ENCODE peak calls at places on chromosome 13, in five cellular contexts. Q is cardiac fibroblast, K is upper lobe of left lung, Z is upper lobe of right lung, P is AG10803. W is an unnamed sample.

GRCh38 chr13:112053167-112053743 is 13.7 kb upstream of the SOX1 start:
- DNase-seq in P (no peak), Q (no peak), K (no peak), Z (no peak), W (no peak)

GRCh38 chr13:43072394-43072793 is 49.0 kb downstream of the DNAJC15 start:
- DNase-seq in K (no peak), Q (peak), Z (no peak), P (peak), W (peak)

GRCh38 chr13:85313761-85314503 is 485.3 kb downstream of the SLITRK6 start:
- DNase-seq in P (peak), K (no peak), Z (no peak), Q (no peak), W (peak)

GRCh38 chr13:97226788-97227627 is 4.9 kb downstream of the MBNL2 start:
- DNase-seq in Z (no peak), P (no peak), K (no peak), Q (peak), W (no peak)

GRCh38 chr13:98155475-98156111 is 12.7 kb downstream of the FARP1 start:
- DNase-seq in P (peak), Q (peak), K (no peak), Z (no peak), W (peak)

GRCh38 chr13:51643114-51643881 is 59.0 kb downstream of the WDFY2 start:
- DNase-seq in K (no peak), Z (no peak), P (peak), Q (peak), W (peak)

GRCh38 chr13:44259045-44260042 is 114.3 kb upstream of the SERP2 start:
- DNase-seq in K (no peak), P (peak), Z (peak), Q (peak), W (peak)

GRCh38 chr13:65594255-65594654 is 1635.9 kb downstream of the PCDH9 start:
- DNase-seq in Z (no peak), P (peak), K (no peak), Q (peak), W (peak)

GRCh38 chr13:23856008-23856750 is 33.0 kb downstream of the MIPEP start:
- DNase-seq in K (no peak), Q (no peak), Z (no peak), P (no peak), W (no peak)

GRCh38 chr13:107422421-107422820 is 792.9 kb downstream of the LIG4 start:
- DNase-seq in K (no peak), P (no peak), Z (no peak), Q (no peak), W (no peak)

GRCh38 chr13:95335667-95336066 is 34.4 kb upstream of the ABCC4 start:
- DNase-seq in P (no peak), K (no peak), Q (no peak), Z (no peak), W (no peak)

GRCh38 chr13:92143766-92144165 is 745.3 kb downstream of the GPC5 start:
- DNase-seq in Q (no peak), P (no peak), K (no peak), Z (no peak), W (no peak)

GRCh38 chr13:97858161-97858560 is 95.3 kb upstream of the IPO5 start:
- DNase-seq in K (no peak), Z (no peak), Q (no peak), P (peak), W (no peak)

GRCh38 chr13:113639661-113640262 is 18.2 kb downstream of the ATP4B start:
- DNase-seq in Z (peak), P (peak), Q (no peak), K (no peak), W (no peak)

GRCh38 chr13:76751278-76751677 is 134.9 kb downstream of the KCTD12 start:
- DNase-seq in P (no peak), K (no peak), Q (no peak), Z (no peak), W (no peak)

GRCh38 chr13:76741624-76742023 is 144.6 kb downstream of the KCTD12 start:
- DNase-seq in P (no peak), K (no peak), Q (no peak), Z (no peak), W (no peak)

GRCh38 chr13:76745246-76746200 is 140.7 kb downstream of the KCTD12 start:
- DNase-seq in P (no peak), Q (peak), Z (no peak), K (no peak), W (no peak)
- H3K4me3 ChIP-seq in P (no peak), Q (no peak), Z (no peak), K (no peak), W (no peak)

GRCh38 chr13:33870046-33870668 is 52.2 kb downstream of the RFC3 start:
- DNase-seq in Z (no peak), P (no peak), K (no peak), Q (no peak), W (no peak)

GRCh38 chr13:33868343-33868994 is 50.5 kb downstream of the RFC3 start:
- DNase-seq in K (no peak), Q (no peak), P (no peak), Z (no peak), W (no peak)

GRCh38 chr13:33865945-33866344 is 48.0 kb downstream of the RFC3 start:
- DNase-seq in Q (no peak), P (no peak), Z (no peak), K (no peak), W (no peak)

GRCh38 chr13:33869005-33869404 is 51.1 kb downstream of the RFC3 start:
- DNase-seq in Z (no peak), Q (no peak), P (no peak), K (no peak), W (no peak)

DNA sequence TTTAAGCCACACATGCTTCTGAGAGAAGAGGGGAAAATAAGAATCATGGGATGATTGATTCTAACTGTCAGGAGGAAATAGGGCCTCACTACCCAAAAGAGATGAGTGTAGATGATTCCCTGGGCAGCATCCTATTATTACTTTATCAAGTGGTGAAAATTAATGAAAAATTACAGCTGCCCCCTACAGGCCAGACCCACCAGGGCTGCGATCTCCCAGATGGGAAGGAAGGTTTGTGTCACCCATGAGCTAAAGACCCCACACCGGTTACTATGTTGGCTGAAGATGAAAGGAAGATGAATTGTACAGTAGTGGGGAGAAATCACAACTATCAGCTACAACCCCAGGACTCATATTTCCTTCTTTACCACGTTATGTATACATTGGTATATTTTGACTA is 49.5 kb downstream of the RFC3 start:
- DNase-seq in K (no peak), Z (no peak), P (no peak), Q (no peak), W (no peak)
- TF ChIP-seq CTCF in K (no peak), Z (peak), P (no peak), Q (no peak), W (peak)

GRCh38 chr13:40974460-40975407 is 44.4 kb downstream of the ELF1 start:
- DNase-seq in Z (no peak), K (no peak), Q (peak), P (peak), W (peak)
- H3K4me3 ChIP-seq in Z (no peak), K (no peak), Q (no peak), P (no peak), W (no peak)

GRCh38 chr13:45468676-45469075 is 3.9 kb downstream of the COG3 start:
- DNase-seq in Q (no peak), Z (no peak), K (no peak), P (no peak), W (no peak)

GRCh38 chr13:45464141-45464686 is 525 bp upstream of the COG3 start:
- DNase-seq in K (no peak), Z (no peak), Q (no peak), P (no peak), W (no peak)

GRCh38 chr13:45466359-45466758 is 1.6 kb downstream of the COG3 start:
- DNase-seq in K (no peak), Q (no peak), Z (no peak), P (no peak), W (no peak)

DNA sequence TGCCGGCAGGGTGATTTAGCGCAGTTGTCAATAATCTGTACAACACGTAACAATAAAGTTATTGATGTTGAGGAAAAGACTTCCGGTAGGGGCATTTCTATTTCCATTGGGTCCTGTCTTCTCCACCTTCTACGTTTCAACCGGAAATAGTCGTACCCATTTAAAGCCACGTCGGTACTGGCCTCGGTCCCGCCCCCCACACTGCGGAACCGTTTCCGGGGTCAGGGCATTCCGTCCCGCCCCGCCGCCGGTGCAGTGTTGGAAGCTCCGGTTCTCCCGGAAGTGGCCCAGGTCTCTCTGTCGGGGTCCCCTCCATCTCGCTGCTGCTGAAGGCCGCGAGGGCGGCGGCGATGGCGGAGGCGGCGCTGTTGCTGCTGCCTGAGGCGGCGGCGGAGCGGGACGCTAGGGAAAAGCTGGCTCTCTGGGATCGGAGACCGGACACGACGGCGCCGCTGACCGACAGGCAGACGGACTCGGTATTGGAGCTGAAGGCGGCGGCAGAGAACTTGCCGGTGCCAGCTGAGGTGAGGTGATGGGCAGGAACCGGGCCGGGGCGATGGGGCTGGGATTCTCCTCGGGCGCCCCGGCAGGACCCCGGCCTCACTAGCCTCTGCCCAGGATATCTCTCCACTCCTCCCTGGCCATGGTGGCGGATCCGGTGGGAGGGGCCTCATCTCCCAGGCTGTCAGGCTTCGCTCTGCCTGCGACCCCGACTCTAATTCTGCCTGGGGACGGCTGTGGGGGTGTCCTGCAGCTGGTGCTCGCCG is at the start of gene COG3:
- DNase-seq in Q (peak), K (peak), P (peak), Z (peak), W (peak)
- TF ChIP-seq CTCF in Q (no peak), K (no peak), P (peak), Z (no peak), W (peak)

DNA sequence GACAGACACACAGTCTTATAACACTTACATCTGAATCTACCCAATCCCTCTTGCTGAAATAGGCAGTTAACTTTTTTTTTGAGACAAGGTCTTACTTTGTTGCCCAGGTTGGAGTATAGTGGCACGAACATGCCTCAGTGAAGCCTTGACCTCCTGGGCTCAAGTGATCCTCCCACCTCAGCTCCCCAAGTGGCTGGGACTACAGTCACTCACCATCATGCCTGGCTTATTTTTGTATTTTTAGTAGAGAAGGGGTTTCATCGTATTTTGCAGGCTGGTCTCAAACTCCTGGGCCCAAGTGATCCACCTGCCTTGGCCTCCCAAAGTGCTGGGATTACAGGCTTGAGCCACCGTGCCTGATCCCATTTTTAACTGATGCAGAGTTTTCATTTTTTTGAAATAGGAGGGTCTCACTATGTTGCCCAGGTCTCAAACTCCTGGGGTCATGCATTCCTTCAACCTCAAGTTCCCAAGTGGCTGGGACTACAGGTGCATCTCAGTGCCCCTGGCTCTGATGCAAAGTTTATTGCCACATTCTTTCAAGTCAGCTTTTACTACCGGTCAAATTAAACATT is 7.6 kb downstream of the ELF1 start:
- DNase-seq in Q (no peak), K (no peak), Z (no peak), P (no peak), W (no peak)
- H3K4me3 ChIP-seq in Q (no peak), K (no peak), Z (no peak), P (no peak), W (no peak)